ENCODE peak calls at places on chromosomes 3 and 15, in six cellular contexts. R is NCI-H1092, G is psoas muscle, S is H4, N is NAMALWA, Y is fibroblast of pulmonary artery. H is an unnamed sample.

GRCh38 chr3:56593455-56594158 is 36.6 kb downstream of the CCDC66 start:
- DNase-seq in R (no peak), G (no peak), S (no peak), N (no peak), Y (no peak), H (no peak)

GRCh38 chr3:101695779-101696372 is 9.4 kb upstream of the RPL24 start:
- DNase-seq in R (no peak), G (no peak), S (peak; percentile 29), N (peak; percentile 86), Y (peak; percentile 74), H (peak; percentile 51)

GRCh38 chr3:27577504-27577903 is 93.3 kb upstream of the SLC4A7 start:
- DNase-seq in R (no peak), G (no peak), S (no peak), N (no peak), Y (peak; percentile 59), H (no peak)

GRCh38 chr15:42733027-42733426 is 3.9 kb downstream of the CDAN1 start:
- DNase-seq in R (no peak), G (no peak), S (no peak), N (no peak), Y (no peak), H (no peak)

GRCh38 chr3:72334681-72335457 is 513.4 kb downstream of the SHQ1 start:
- DNase-seq in R (peak; percentile 72), G (no peak), S (no peak), N (no peak), Y (no peak), H (no peak)

GRCh38 chr15:58302832-58303231 is 129.0 kb upstream of the LIPC start:
- DNase-seq in R (no peak), G (no peak), S (no peak), N (no peak), Y (no peak), H (no peak)

GRCh38 chr15:90660195-90660995 is 56.8 kb upstream of the BLM start:
- DNase-seq in R (no peak), G (peak; percentile 91), S (peak; percentile 85), N (peak; percentile 57), Y (peak; percentile 80), H (no peak)

GRCh38 chr15:99345832-99346462 is 94.7 kb downstream of the LRRC28 start:
- DNase-seq in R (no peak), G (no peak), S (no peak), N (peak; percentile 25), Y (no peak), H (no peak)

GRCh38 chr15:58463815-58464697 is 32.3 kb downstream of the LIPC start:
- DNase-seq in R (no peak), G (no peak), S (no peak), N (no peak), Y (no peak), H (no peak)

GRCh38 chr3:70854108-70854507 is 541.7 kb upstream of the MDFIC2 start:
- DNase-seq in R (no peak), G (no peak), S (no peak), N (no peak), Y (no peak), H (no peak)

GRCh38 chr3:18713576-18713951 is 288.4 kb upstream of the SATB1 start:
- DNase-seq in R (no peak), G (no peak), S (no peak), N (no peak), Y (no peak), H (no peak)

GRCh38 chr3:143307613-143308183 is 188.1 kb downstream of the CHST2 start:
- DNase-seq in R (no peak), G (no peak), S (peak; percentile 55), N (no peak), Y (peak; percentile 81), H (no peak)

GRCh38 chr15:50627351-50628055 is 59.1 kb downstream of the TRPM7 start:
- DNase-seq in R (no peak), G (no peak), S (no peak), N (no peak), Y (peak; percentile 34), H (no peak)

GRCh38 chr3:101829066-101829830 is 20.1 kb upstream of the NFKBIZ start:
- DNase-seq in R (no peak), G (peak; percentile 68), S (peak; percentile 41), N (peak; percentile 66), Y (peak; percentile 70), H (no peak)

GRCh38 chr15:55819397-55820034 is 76.6 kb upstream of the PRTG start:
- DNase-seq in R (no peak), G (no peak), S (no peak), N (no peak), Y (no peak), H (no peak)

GRCh38 chr15:65008989-65009388 is 19.3 kb upstream of the SPG21 start:
- DNase-seq in R (no peak), G (no peak), S (no peak), N (peak; percentile 40), Y (no peak), H (no peak)

GRCh38 chr15:80776420-80777045 is 2.6 kb upstream of the CEMIP start:
- DNase-seq in R (peak; percentile 21), G (peak; percentile 73), S (peak; percentile 63), N (peak; percentile 73), Y (peak; percentile 90), H (peak; percentile 42)

GRCh38 chr15:39108021-39108420 is 472.9 kb upstream of the THBS1 start:
- DNase-seq in R (no peak), G (no peak), S (no peak), N (no peak), Y (no peak), H (no peak)

GRCh38 chr15:67998599-67999122 is 55.5 kb upstream of the PIAS1 start:
- DNase-seq in R (no peak), G (no peak), S (no peak), N (no peak), Y (peak; percentile 55), H (no peak)

GRCh38 chr3:42804831-42805821 is 836 bp upstream of the HIGD1A start:
- DNase-seq in R (no peak), G (peak; percentile 61), S (no peak), N (no peak), Y (peak; percentile 10), H (no peak)

GRCh38 chr15:87500240-87500639 is 756.3 kb downstream of the NTRK3 start:
- DNase-seq in R (peak; percentile 1), G (no peak), S (no peak), N (peak; percentile 3), Y (no peak), H (no peak)

GRCh38 chr15:59165726-59166125 is 40.9 kb upstream of the LDHAL6B start:
- DNase-seq in R (no peak), G (no peak), S (no peak), N (no peak), Y (peak; percentile 23), H (no peak)

GRCh38 chr3:177354461-177354860 is 157.2 kb upstream of the TBL1XR1 start:
- DNase-seq in R (no peak), G (no peak), S (no peak), N (no peak), Y (no peak), H (no peak)

GRCh38 chr15:93087825-93088199 is 1.2 kb downstream of the RGMA start:
- DNase-seq in R (no peak), G (peak; percentile 87), S (peak; percentile 51), N (peak; percentile 71), Y (peak; percentile 63), H (peak; percentile 25)

GRCh38 chr15:66864086-66864830 is 162.2 kb downstream of the SMAD6 start:
- DNase-seq in R (no peak), G (no peak), S (peak; percentile 1), N (no peak), Y (no peak), H (no peak)

GRCh38 chr3:120364821-120365220 is 15.7 kb upstream of the LRRC58 start:
- DNase-seq in R (no peak), G (no peak), S (no peak), N (no peak), Y (peak; percentile 20), H (no peak)

GRCh38 chr15:63056843-63057242 is 14.3 kb downstream of the TPM1 start:
- DNase-seq in R (no peak), G (peak; percentile 78), S (no peak), N (no peak), Y (no peak), H (no peak)

GRCh38 chr3:12571986-12572385 is 15.1 kb downstream of the MKRN2 start:
- DNase-seq in R (no peak), G (no peak), S (no peak), N (no peak), Y (no peak), H (no peak)

GRCh38 chr15:84833447-84833846 is 16.3 kb downstream of the ALPK3 start:
- DNase-seq in R (no peak), G (no peak), S (no peak), N (no peak), Y (peak; percentile 75), H (no peak)

GRCh38 chr15:77582763-77583162 is 49.9 kb downstream of the LINGO1 start:
- DNase-seq in R (no peak), G (no peak), S (no peak), N (no peak), Y (no peak), H (no peak)

GRCh38 chr3:62368705-62369475 is 4.5 kb downstream of the FEZF2 start:
- DNase-seq in R (no peak), G (no peak), S (no peak), N (no peak), Y (no peak), H (no peak)

GRCh38 chr3:17579289-17580031 is 163.0 kb downstream of the TBC1D5 start:
- DNase-seq in R (no peak), G (no peak), S (no peak), N (peak; percentile 13), Y (peak; percentile 45), H (no peak)

GRCh38 chr15:43465105-43465504 is 27.9 kb downstream of the TP53BP1 start:
- DNase-seq in R (no peak), G (no peak), S (peak; percentile 26), N (no peak), Y (peak; percentile 85), H (no peak)

GRCh38 chr3:55252921-55253320 is 234.2 kb downstream of the WNT5A start:
- DNase-seq in R (no peak), G (no peak), S (no peak), N (no peak), Y (no peak), H (no peak)

GRCh38 chr15:36878745-36879262 is 221.5 kb downstream of the MEIS2 start:
- DNase-seq in R (no peak), G (peak; percentile 36), S (no peak), N (no peak), Y (no peak), H (no peak)